ENCODE peak calls at places on chromosomes 13 and 19, in seven cellular contexts. P is activated CD8-positive, alpha-beta memory T cell treated with anti-CD3 and anti-CD28 coated beads for 4 hours; O is AG08395; K is AG04450; W is H54; M is Jurkat, Clone E6-1; Q is neural crest cell. E is an unnamed sample.

GRCh38 chr19:34744896-34745690 is 11.1 kb downstream of the ZNF181 start:
- DNase-seq in P (no peak), O (no peak), K (no peak), W (no peak), M (no peak), Q (no peak), E (no peak)

GRCh38 chr13:23632741-23633140 is 62.5 kb downstream of the TNFRSF19 start:
- DNase-seq in P (no peak), O (no peak), K (no peak), W (no peak), M (no peak), Q (no peak), E (no peak)

GRCh38 chr13:20779405-20779804 is 5.6 kb upstream of the EEF1AKMT1 start:
- DNase-seq in P (no peak), O (no peak), K (no peak), W (no peak), M (no peak), Q (no peak), E (no peak)

GRCh38 chr13:41658057-41658642 is 200.8 kb downstream of the RGCC start:
- DNase-seq in P (no peak), O (no peak), K (peak), W (no peak), M (no peak), Q (no peak), E (no peak)

GRCh38 chr19:31504221-31504620 is 155.0 kb upstream of the TSHZ3 start:
- DNase-seq in P (no peak), O (no peak), K (no peak), W (no peak), M (no peak), Q (no peak), E (no peak)

GRCh38 chr19:55240713-55241020 is 12.1 kb upstream of the TMEM86B start:
- DNase-seq in P (no peak), O (no peak), K (no peak), W (no peak), M (no peak), Q (no peak), E (no peak)

GRCh38 chr19:47124937-47125668 is 5.5 kb upstream of the SAE1 start:
- DNase-seq in P (no peak), O (peak), K (no peak), W (no peak), M (peak), Q (peak), E (peak)

GRCh38 chr19:37007587-37008220 is 70.5 kb upstream of the ZNF420 start:
- DNase-seq in P (peak), O (peak), K (peak), W (no peak), M (no peak), Q (no peak), E (peak)

GRCh38 chr13:59274958-59275727 is 888.6 kb downstream of the DIAPH3 start:
- DNase-seq in P (no peak), O (no peak), K (no peak), W (no peak), M (no peak), Q (no peak), E (no peak)

GRCh38 chr13:28442872-28443271 is 52.1 kb downstream of the FLT1 start:
- DNase-seq in P (no peak), O (no peak), K (no peak), W (no peak), M (peak), Q (no peak), E (no peak)

GRCh38 chr13:77112961-77113360 is 86.0 kb upstream of the FBXL3 start:
- DNase-seq in P (no peak), O (no peak), K (no peak), W (no peak), M (no peak), Q (no peak), E (no peak)

GRCh38 chr13:108463365-108463764 is 166.0 kb upstream of the MYO16 start:
- DNase-seq in P (no peak), O (no peak), K (peak), W (peak), M (no peak), Q (no peak), E (peak)

GRCh38 chr19:32231691-32232090 is 113.7 kb upstream of the ZNF507 start:
- DNase-seq in P (no peak), O (no peak), K (no peak), W (no peak), M (no peak), Q (no peak), E (no peak)

GRCh38 chr19:30228726-30229523 is 143.3 kb upstream of the ZNF536 start:
- DNase-seq in P (no peak), O (peak), K (no peak), W (no peak), M (no peak), Q (peak), E (peak)